ENCODE peak calls at places on chromosomes 7 and 10, in five cellular contexts. W is A549, S is SK-N-SH, B is suprapubic skin, V is HepG2. N is an unnamed sample.
A peak's percentile ranks its signal among the peaks of the same experiment; 100 is the strongest.

GRCh38 chr10:22911889-22912762 is 15.7 kb upstream of the ARMC3 start:
- DNase-seq in V (peak; percentile 56), W (no peak), B (no peak), S (peak; percentile 53), N (no peak)

GRCh38 chr7:19519443-19519977 is 189.3 kb downstream of the POLR1F start:
- DNase-seq in W (no peak), S (no peak), B (no peak), V (no peak), N (no peak)

GRCh38 chr10:132471484-132471883 is 66.1 kb upstream of the INPP5A start:
- DNase-seq in W (no peak), V (no peak), B (no peak), S (no peak), N (no peak)

GRCh38 chr7:128084896-128085608 is 53.8 kb upstream of the LRRC4 start:
- DNase-seq in W (no peak), S (peak; percentile 96), V (no peak), B (no peak), N (no peak)

GRCh38 chr7:99418260-99418659 is 9.5 kb downstream of the BUD31 start:
- DNase-seq in V (no peak), W (no peak), B (no peak), S (no peak), N (no peak)

GRCh38 chr10:71131096-71131495 is 81.3 kb upstream of the UNC5B start:
- DNase-seq in V (no peak), B (no peak), S (no peak), W (no peak), N (no peak)

GRCh38 chr10:86970152-86970886 is 2.0 kb downstream of the ADIRF start:
- DNase-seq in W (no peak), V (no peak), S (no peak), B (peak; percentile 94), N (peak; percentile 91)

GRCh38 chr7:111796671-111797070 is 234.4 kb upstream of the IMMP2L start:
- DNase-seq in W (peak; percentile 25), B (no peak), V (no peak), S (no peak), N (no peak)

GRCh38 chr7:152085116-152085515 is 59.6 kb downstream of the GALNT11 start:
- DNase-seq in S (no peak), W (no peak), B (no peak), V (no peak), N (no peak)

GRCh38 chr7:34385385-34385784 is 272.6 kb upstream of the NPSR1 start:
- DNase-seq in B (no peak), S (no peak), W (no peak), V (no peak), N (no peak)

GRCh38 chr7:34851431-34851830 is 185.9 kb downstream of the DPY19L1 start:
- DNase-seq in B (no peak), W (no peak), V (no peak), S (no peak), N (no peak)

GRCh38 chr10:42367532-42368230 is 270.7 kb downstream of the ZNF33B start:
- DNase-seq in W (no peak), S (peak; percentile 92), B (peak; percentile 71), V (no peak), N (peak; percentile 65)

GRCh38 chr10:102268333-102268999 is 23.1 kb downstream of the GBF1 start:
- DNase-seq in W (no peak), B (no peak), S (no peak), V (no peak), N (no peak)

GRCh38 chr7:106853250-106853908 is 11.7 kb upstream of the PIK3CG start:
- DNase-seq in B (no peak), V (no peak), W (no peak), S (no peak), N (no peak)

GRCh38 chr7:12056381-12056780 is 154.7 kb upstream of the TMEM106B start:
- DNase-seq in W (no peak), B (no peak), V (no peak), S (no peak), N (no peak)

GRCh38 chr7:157618091-157618726 is 281.4 kb downstream of the DNAJB6 start:
- DNase-seq in S (no peak), W (no peak), V (no peak), B (no peak), N (no peak)

GRCh38 chr7:31075006-31075405 is 22.9 kb downstream of the ADCYAP1R1 start:
- DNase-seq in V (no peak), W (no peak), B (no peak), S (no peak), N (no peak)

GRCh38 chr7:95432606-95433005 is 2.2 kb downstream of the PON2 start:
- DNase-seq in V (no peak), W (no peak), B (no peak), S (no peak), N (no peak)

GRCh38 chr7:66236713-66237303 is 31.7 kb downstream of the TPST1 start:
- DNase-seq in S (no peak), W (no peak), B (no peak), V (no peak), N (no peak)

GRCh38 chr10:44978570-44979280 is at the start of gene DEPP1:
- DNase-seq in V (peak; percentile 95), B (peak; percentile 92), S (peak; percentile 68), W (peak; percentile 88), N (peak; percentile 92)

GRCh38 chr10:71697938-71698709 is 21.5 kb downstream of the C10orf105 start:
- DNase-seq in V (no peak), S (no peak), B (no peak), W (no peak), N (no peak)

GRCh38 chr7:101674439-101674838 is 45.3 kb upstream of the MYL10 start:
- DNase-seq in B (no peak), W (no peak), S (no peak), V (no peak), N (no peak)

GRCh38 chr10:107589081-107589480 is 424.6 kb upstream of the SORCS1 start:
- DNase-seq in B (no peak), V (no peak), W (no peak), S (no peak), N (no peak)

GRCh38 chr7:97006146-97006950 is 995 bp downstream of the DLX6 start:
- DNase-seq in W (peak; percentile 56), B (no peak), S (peak; percentile 93), V (peak; percentile 72), N (no peak)
- H3K4me3 ChIP-seq in W (peak overlapping the region; percentile 59), B (peak overlapping the region; percentile 49), S (peak overlapping the region; percentile 54), V (peak overlapping the region; percentile 80), N (peak overlapping the region; percentile 31)

DNA sequence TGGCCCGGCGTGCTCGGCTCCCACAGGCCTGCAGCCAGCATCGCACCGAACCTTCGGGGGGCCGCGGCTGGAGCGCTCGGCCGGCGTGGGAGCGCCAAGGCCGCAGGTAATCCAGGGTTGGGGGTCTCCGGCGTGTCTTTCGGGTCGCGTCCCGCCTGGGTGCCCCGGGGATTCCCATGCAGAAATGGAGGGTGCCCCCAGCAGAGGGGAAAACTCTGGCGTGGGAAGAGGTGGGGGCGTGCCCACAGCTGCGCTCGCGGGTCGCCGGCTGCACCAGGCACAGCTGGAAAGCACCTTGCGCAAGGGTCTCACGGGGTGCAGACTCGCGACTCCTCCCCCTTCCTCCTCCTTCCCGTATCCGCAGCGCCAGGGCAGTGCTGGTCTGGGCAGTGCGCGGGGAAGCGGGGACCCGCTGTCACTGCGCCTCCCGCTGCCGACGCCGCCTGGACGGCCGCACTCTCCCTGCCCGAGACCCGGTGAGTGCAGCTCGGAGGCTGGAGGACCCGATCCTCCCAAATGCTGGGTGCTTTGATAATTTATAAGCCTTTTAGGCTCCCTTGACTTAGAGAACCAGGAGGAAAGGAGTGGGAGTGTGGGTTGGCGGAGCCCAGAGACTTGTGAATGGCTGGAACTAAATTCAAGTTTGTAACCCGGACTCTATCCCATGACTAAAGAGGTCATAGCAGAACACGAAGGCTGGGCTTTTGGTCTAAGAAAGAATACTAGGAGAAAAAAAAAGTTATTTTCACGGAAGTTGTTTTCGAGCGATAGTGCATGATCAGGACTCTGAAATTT is 486 bp downstream of the MAP3K8 start:
- DNase-seq in S (peak; percentile 81), V (peak; percentile 83), W (peak; percentile 90), B (peak; percentile 97), N (peak; percentile 93)
- TF ChIP-seq EP300 in S (no peak), V (peak; percentile 33), W (no peak), B (no peak), N (no peak)

DNA sequence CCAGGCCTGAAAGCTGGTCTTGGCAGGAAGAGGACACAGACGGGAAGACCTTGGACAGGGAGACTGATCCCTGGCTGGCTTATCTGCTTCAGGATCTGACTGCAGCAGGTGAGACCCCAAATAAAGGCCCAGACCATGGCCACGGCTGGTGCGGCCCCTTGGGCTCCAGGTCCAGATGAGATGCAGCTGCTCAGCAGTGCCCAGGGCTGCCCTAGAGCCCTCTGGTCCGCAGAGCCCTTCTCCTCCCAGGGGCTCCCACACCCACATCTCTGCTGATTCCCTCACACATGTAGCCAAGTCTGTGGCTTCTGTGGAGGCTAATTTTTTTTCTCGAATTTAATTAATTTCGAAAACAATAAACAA is 46.3 kb downstream of the VIPR2 start:
- DNase-seq in V (no peak), B (peak; percentile 29), W (no peak), S (no peak), N (no peak)
- H3K9me3 ChIP-seq in V (no peaks in the 10 kb centered on the region), B (no peaks in the 10 kb centered on the region), W (no peaks in the 10 kb centered on the region), S (no peaks in the 10 kb centered on the region), N (no peaks in the 10 kb centered on the region)

DNA sequence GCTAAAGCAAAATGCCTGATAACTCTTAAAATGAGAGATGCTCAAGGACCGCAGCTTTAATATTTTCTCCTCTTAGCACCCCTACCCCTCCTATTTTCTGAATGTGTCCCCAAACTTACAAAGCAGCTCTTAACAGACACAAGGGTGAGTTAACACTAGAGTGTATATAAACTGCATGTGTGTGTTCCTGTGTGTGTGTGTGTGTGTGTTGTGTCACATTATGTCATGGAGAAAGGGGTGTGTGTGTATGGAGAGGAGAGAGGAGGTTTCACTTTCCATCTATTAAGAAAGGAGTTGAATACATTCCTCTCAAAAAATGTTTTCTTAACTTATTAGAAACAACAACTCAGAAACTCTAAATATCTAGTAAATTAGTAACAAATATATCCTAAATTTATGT is 1.2 kb downstream of the PTN start:
- DNase-seq in V (no peak), W (no peak), S (no peak), B (no peak), N (no peak)
- H3K4me3 ChIP-seq in V (no peak overlapping the region), W (no peak overlapping the region), S (no peak overlapping the region), B (no peak overlapping the region), N (no peak overlapping the region)

GRCh38 chr10:75995720-75996119 is 564.3 kb downstream of the LRMDA start:
- DNase-seq in V (no peak), S (no peak), W (no peak), B (no peak), N (no peak)

GRCh38 chr10:75999515-76000209 is 568.2 kb downstream of the LRMDA start:
- DNase-seq in V (no peak), B (no peak), W (no peak), S (no peak), N (no peak)

GRCh38 chr10:75995041-75995430 is 563.6 kb downstream of the LRMDA start:
- DNase-seq in W (no peak), B (no peak), V (no peak), S (no peak), N (no peak)

GRCh38 chr10:75994332-75995040 is 563.1 kb downstream of the LRMDA start:
- DNase-seq in B (no peak), V (no peak), W (no peak), S (no peak), N (no peak)
- TF ChIP-seq EP300 in B (no peak), V (no peak), W (no peak), S (no peak), N (no peak)

DNA sequence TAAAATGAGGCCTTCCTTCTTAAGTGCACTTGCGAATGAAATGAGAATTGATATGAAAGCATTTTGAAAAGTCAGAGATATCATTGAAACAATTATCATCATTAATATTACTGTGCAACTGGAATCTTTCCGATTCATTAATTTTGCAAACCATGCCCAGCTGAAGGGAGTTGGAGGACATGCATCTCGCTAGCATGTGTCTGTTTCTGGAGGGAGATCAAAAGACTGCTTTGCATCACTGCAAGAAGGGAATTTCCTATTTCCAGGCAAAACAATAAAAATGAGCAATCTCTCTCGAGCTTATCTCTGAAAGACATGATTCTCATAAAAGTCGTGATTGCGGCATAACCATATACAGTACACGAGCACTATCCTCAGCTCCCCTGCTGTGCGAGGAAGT is 607.6 kb upstream of the DPP6 start:
- DNase-seq in S (no peak), W (no peak), V (no peak), B (no peak), N (no peak)
- H3K9me3 ChIP-seq in S (no peaks in the 10 kb centered on the region), W (no peaks in the 10 kb centered on the region), V (peaks cover 6% of the 10 kb centered on the region), B (no peaks in the 10 kb centered on the region), N (no peaks in the 10 kb centered on the region)

N was measured in tibial nerve.